ENCODE peak calls at places on chromosomes 3 and 15, in five cellular contexts. E, L, X, P and I are unnamed samples.
A peak's percentile ranks its signal among the peaks of the same experiment; 100 is the strongest.

GRCh38 chr3:31220431-31220830 is 312.3 kb upstream of the STT3B start:
- DNase-seq in E (no peak), L (no peak), X (no peak), P (no peak), I (no peak)

GRCh38 chr3:124297062-124297980 is 305.4 kb upstream of the ROPN1 start:
- DNase-seq in E (no peak), L (no peak), X (no peak), P (no peak), I (no peak)

GRCh38 chr3:113697192-113698090 is 999 bp upstream of the USF3 start:
- DNase-seq in E (no peak), L (no peak), X (no peak), P (no peak), I (no peak)

GRCh38 chr15:74007820-74008371 is 13.4 kb downstream of the PML start:
- DNase-seq in E (no peak), L (no peak), X (no peak), P (no peak), I (no peak)

GRCh38 chr15:76678766-76679165 is 226.4 kb downstream of the SCAPER start:
- DNase-seq in E (no peak), L (no peak), X (no peak), P (peak; percentile 8), I (peak; percentile 66)

GRCh38 chr3:117532268-117532667 is 822.7 kb downstream of the TUSC7 start:
- DNase-seq in E (no peak), L (no peak), X (no peak), P (no peak), I (no peak)

GRCh38 chr15:39095218-39095879 is 485.5 kb upstream of the THBS1 start:
- DNase-seq in E (no peak), L (no peak), X (peak; percentile 16), P (no peak), I (peak; percentile 18)

GRCh38 chr15:22944651-22945050 is 35.5 kb downstream of the CYFIP1 start:
- DNase-seq in E (no peak), L (no peak), X (no peak), P (no peak), I (no peak)

GRCh38 chr15:99476413-99477222 is 89.2 kb upstream of the MEF2A start:
- DNase-seq in E (peak; percentile 48), L (no peak), X (peak; percentile 42), P (peak; percentile 97), I (peak; percentile 97)

GRCh38 chr15:67253517-67254237 is 784 bp downstream of the AAGAB start:
- DNase-seq in E (no peak), L (peak; percentile 25), X (peak; percentile 10), P (no peak), I (peak; percentile 11)

GRCh38 chr3:181176610-181177009 is 187.1 kb upstream of the DNAJC19 start:
- DNase-seq in E (no peak), L (no peak), X (peak; percentile 44), P (no peak), I (peak; percentile 33)